ENCODE peak calls at places on chromosome 15, in ten cellular contexts. One of them, this sample, is unnamed.

GRCh38 chr15:82043130-82043673 is 2.6 kb downstream of the MEX3B start:
- DNase-seq in A549: no peak
- DNase-seq in epithelial cell of esophagus: no peak
- DNase-seq in heart right ventricle: no peak
- DNase-seq in BJ: no peak
- DNase-seq in dorsolateral prefrontal cortex: no peak
- DNase-seq in psoas muscle: no peak
- DNase-seq in Jurkat, Clone E6-1: no peak
- DNase-seq in A673: no peak
- DNase-seq in right atrium auricular region: no peak
- DNase-seq in this sample: no peak

GRCh38 chr15:86624261-86625036 is 544.8 kb downstream of the AGBL1 start:
- DNase-seq in A549: peak; percentile 93
- DNase-seq in epithelial cell of esophagus: peak; percentile 95
- DNase-seq in heart right ventricle: peak; percentile 75
- DNase-seq in BJ: peak; percentile 13
- DNase-seq in dorsolateral prefrontal cortex: peak; percentile 58
- DNase-seq in psoas muscle: peak; percentile 95
- DNase-seq in Jurkat, Clone E6-1: no peak
- DNase-seq in A673: peak; percentile 3
- DNase-seq in right atrium auricular region: peak; percentile 72
- DNase-seq in this sample: peak; percentile 59

GRCh38 chr15:73019733-73020132 is 32.5 kb upstream of the NEO1 start:
- DNase-seq in A549: no peak
- DNase-seq in epithelial cell of esophagus: no peak
- DNase-seq in heart right ventricle: no peak
- DNase-seq in BJ: no peak
- DNase-seq in dorsolateral prefrontal cortex: no peak
- DNase-seq in psoas muscle: no peak
- DNase-seq in Jurkat, Clone E6-1: no peak
- DNase-seq in A673: no peak
- DNase-seq in right atrium auricular region: no peak
- DNase-seq in this sample: no peak

GRCh38 chr15:56781666-56782065 is 48.4 kb upstream of the ZNF280D start:
- DNase-seq in A549: no peak
- DNase-seq in epithelial cell of esophagus: no peak
- DNase-seq in heart right ventricle: no peak
- DNase-seq in BJ: no peak
- DNase-seq in dorsolateral prefrontal cortex: no peak
- DNase-seq in psoas muscle: no peak
- DNase-seq in Jurkat, Clone E6-1: no peak
- DNase-seq in A673: no peak
- DNase-seq in right atrium auricular region: no peak
- DNase-seq in this sample: no peak

GRCh38 chr15:49906976-49907375 is 212.1 kb downstream of the ATP8B4 start:
- DNase-seq in A549: no peak
- DNase-seq in epithelial cell of esophagus: no peak
- DNase-seq in heart right ventricle: no peak
- DNase-seq in BJ: no peak
- DNase-seq in dorsolateral prefrontal cortex: no peak
- DNase-seq in psoas muscle: no peak
- DNase-seq in Jurkat, Clone E6-1: no peak
- DNase-seq in A673: no peak
- DNase-seq in right atrium auricular region: no peak
- DNase-seq in this sample: no peak

GRCh38 chr15:101348643-101349496 is 53.8 kb upstream of the SNRPA1 start:
- DNase-seq in A549: peak; percentile 47
- DNase-seq in epithelial cell of esophagus: peak; percentile 74
- DNase-seq in heart right ventricle: no peak
- DNase-seq in BJ: no peak
- DNase-seq in dorsolateral prefrontal cortex: no peak
- DNase-seq in psoas muscle: no peak
- DNase-seq in Jurkat, Clone E6-1: no peak
- DNase-seq in A673: no peak
- DNase-seq in right atrium auricular region: no peak
- DNase-seq in this sample: no peak

GRCh38 chr15:44092221-44092620 is 102.8 kb downstream of the FRMD5 start:
- DNase-seq in A549: peak; percentile 24
- DNase-seq in epithelial cell of esophagus: peak; percentile 64
- DNase-seq in heart right ventricle: no peak
- DNase-seq in BJ: no peak
- DNase-seq in dorsolateral prefrontal cortex: no peak
- DNase-seq in psoas muscle: no peak
- DNase-seq in Jurkat, Clone E6-1: no peak
- DNase-seq in A673: peak; percentile 11
- DNase-seq in right atrium auricular region: no peak
- DNase-seq in this sample: no peak

GRCh38 chr15:33098082-33099058 is 96.1 kb downstream of the FMN1 start:
- DNase-seq in A549: no peak
- DNase-seq in epithelial cell of esophagus: peak; percentile 71
- DNase-seq in heart right ventricle: no peak
- DNase-seq in BJ: no peak
- DNase-seq in dorsolateral prefrontal cortex: no peak
- DNase-seq in psoas muscle: no peak
- DNase-seq in Jurkat, Clone E6-1: no peak
- DNase-seq in A673: no peak
- DNase-seq in right atrium auricular region: no peak
- DNase-seq in this sample: peak; percentile 40

GRCh38 chr15:91561371-91562100 is 292.0 kb upstream of the SLCO3A1 start:
- DNase-seq in A549: peak; percentile 63
- DNase-seq in epithelial cell of esophagus: peak; percentile 98
- DNase-seq in heart right ventricle: peak; percentile 52
- DNase-seq in BJ: peak; percentile 24
- DNase-seq in dorsolateral prefrontal cortex: no peak
- DNase-seq in psoas muscle: peak; percentile 55
- DNase-seq in Jurkat, Clone E6-1: no peak
- DNase-seq in A673: no peak
- DNase-seq in right atrium auricular region: peak; percentile 66
- DNase-seq in this sample: peak; percentile 63

GRCh38 chr15:77282333-77282732 is 137.6 kb downstream of the PEAK1 start:
- DNase-seq in A549: peak; percentile 50
- DNase-seq in epithelial cell of esophagus: no peak
- DNase-seq in heart right ventricle: peak; percentile 21
- DNase-seq in BJ: peak; percentile 91
- DNase-seq in dorsolateral prefrontal cortex: no peak
- DNase-seq in psoas muscle: no peak
- DNase-seq in Jurkat, Clone E6-1: no peak
- DNase-seq in A673: no peak
- DNase-seq in right atrium auricular region: no peak
- DNase-seq in this sample: peak; percentile 89

GRCh38 chr15:81886586-81886985 is 159.2 kb downstream of the MEX3B start:
- DNase-seq in A549: no peak
- DNase-seq in epithelial cell of esophagus: peak; percentile 50
- DNase-seq in heart right ventricle: no peak
- DNase-seq in BJ: no peak
- DNase-seq in dorsolateral prefrontal cortex: no peak
- DNase-seq in psoas muscle: no peak
- DNase-seq in Jurkat, Clone E6-1: no peak
- DNase-seq in A673: no peak
- DNase-seq in right atrium auricular region: no peak
- DNase-seq in this sample: no peak

DNA sequence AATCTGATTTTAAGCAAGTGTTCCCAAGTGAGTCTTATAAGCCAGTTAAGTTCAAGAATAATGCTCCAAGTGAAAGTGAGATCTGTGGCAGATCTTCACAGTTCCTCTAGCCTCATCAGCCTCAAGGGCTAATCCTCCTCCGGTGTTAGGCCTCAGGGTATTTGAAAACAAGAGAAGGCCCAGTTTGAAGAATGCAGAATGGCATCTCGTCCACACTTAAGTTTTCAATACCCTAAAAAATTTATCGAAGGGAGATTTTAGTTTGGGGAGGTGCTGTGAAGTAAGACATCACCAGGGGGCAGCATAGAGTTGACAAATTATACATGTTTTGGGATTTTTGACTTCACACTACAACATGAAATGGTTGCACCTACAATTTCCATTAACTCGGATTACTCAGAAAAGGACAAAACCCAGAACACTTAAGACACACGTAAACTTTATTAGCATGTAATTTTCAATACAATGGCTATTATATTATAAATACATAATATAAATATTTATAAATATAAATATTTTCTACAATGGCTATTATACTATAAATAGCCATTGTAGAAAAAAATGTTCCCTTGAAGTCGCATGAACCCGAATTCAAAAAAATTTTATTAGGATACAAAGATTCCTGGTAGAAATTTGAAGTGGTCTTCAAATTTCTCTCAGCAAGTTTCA is 2.3 kb upstream of the TMEM266 start:
- DNase-seq in A549: peak; percentile 53
- DNase-seq in epithelial cell of esophagus: peak; percentile 57
- DNase-seq in heart right ventricle: peak; percentile 14
- DNase-seq in BJ: no peak
- DNase-seq in dorsolateral prefrontal cortex: no peak
- DNase-seq in psoas muscle: no peak
- DNase-seq in Jurkat, Clone E6-1: peak; percentile 46
- DNase-seq in A673: peak; percentile 63
- DNase-seq in right atrium auricular region: no peak
- DNase-seq in this sample: peak; percentile 49
- H3K4me3 ChIP-seq in A549: no peak overlapping the region
- H3K4me3 ChIP-seq in epithelial cell of esophagus: peak overlapping the region; percentile 23
- H3K4me3 ChIP-seq in heart right ventricle: peak overlapping the region; percentile 5
- H3K4me3 ChIP-seq in BJ: no peak overlapping the region
- H3K4me3 ChIP-seq in dorsolateral prefrontal cortex: no peak overlapping the region
- H3K4me3 ChIP-seq in psoas muscle: peak overlapping the region; percentile 49
- H3K4me3 ChIP-seq in Jurkat, Clone E6-1: no peak overlapping the region
- H3K4me3 ChIP-seq in A673: peak overlapping the region; percentile 14
- H3K4me3 ChIP-seq in right atrium auricular region: no peak overlapping the region
- H3K4me3 ChIP-seq in this sample: no peak overlapping the region

DNA sequence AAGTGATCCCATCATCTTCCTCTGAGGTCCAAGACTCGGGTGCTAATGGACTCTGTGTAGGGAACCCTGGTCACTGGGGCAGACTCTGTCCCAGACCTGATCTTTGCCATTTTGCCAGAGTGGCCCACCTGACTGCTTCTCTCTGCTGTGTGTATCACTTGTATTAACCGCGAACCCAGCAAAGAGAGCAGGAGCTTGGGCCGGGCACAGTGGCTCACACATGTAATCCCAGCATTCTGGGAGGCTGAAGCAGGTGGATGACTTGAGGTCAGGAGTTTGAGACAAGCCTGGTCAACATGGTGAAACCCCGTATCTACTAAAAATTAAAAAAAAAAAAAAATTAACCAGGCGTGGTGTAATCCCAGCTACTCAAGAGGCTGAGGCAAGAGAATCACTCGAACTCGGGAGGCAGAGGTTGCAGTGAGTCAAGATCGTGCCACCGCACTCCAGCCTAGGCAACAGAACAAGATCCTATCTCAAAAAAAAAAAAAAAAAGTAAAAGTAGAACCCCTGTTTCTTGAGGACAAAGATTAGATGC is 32.9 kb upstream of the CYP11A1 start:
- DNase-seq in A549: no peak
- DNase-seq in epithelial cell of esophagus: peak; percentile 65
- DNase-seq in heart right ventricle: no peak
- DNase-seq in BJ: no peak
- DNase-seq in dorsolateral prefrontal cortex: no peak
- DNase-seq in psoas muscle: no peak
- DNase-seq in Jurkat, Clone E6-1: no peak
- DNase-seq in A673: no peak
- DNase-seq in right atrium auricular region: no peak
- DNase-seq in this sample: no peak
- H3K4me3 ChIP-seq in A549: no peak overlapping the region
- H3K4me3 ChIP-seq in epithelial cell of esophagus: no peak overlapping the region
- H3K4me3 ChIP-seq in heart right ventricle: no peak overlapping the region
- H3K4me3 ChIP-seq in BJ: no peak overlapping the region
- H3K4me3 ChIP-seq in dorsolateral prefrontal cortex: no peak overlapping the region
- H3K4me3 ChIP-seq in psoas muscle: no peak overlapping the region
- H3K4me3 ChIP-seq in Jurkat, Clone E6-1: peak overlapping the region; percentile 38
- H3K4me3 ChIP-seq in A673: no peak overlapping the region
- H3K4me3 ChIP-seq in right atrium auricular region: no peak overlapping the region
- H3K4me3 ChIP-seq in this sample: no peak overlapping the region

DNA sequence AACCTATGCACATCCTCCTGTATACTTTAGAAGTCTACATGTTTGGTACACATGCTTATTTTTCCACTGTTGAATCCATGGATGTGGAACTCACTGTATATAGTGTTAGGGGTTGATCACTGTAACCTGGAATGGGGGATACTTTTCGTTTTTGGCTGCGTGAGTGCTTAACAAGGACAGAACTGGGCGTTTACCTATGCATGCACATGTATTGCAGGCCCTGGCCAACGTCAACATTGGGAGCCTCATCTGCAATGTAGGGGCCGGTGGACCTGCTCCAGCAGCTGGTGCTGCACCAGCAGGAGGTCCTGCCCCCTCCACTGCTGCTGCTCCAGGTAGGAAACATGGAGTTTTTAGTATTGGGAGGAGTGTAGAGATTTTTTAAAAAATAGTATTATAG is 2.3 kb downstream of the RPLP1 start:
- DNase-seq in A549: no peak
- DNase-seq in epithelial cell of esophagus: no peak
- DNase-seq in heart right ventricle: no peak
- DNase-seq in BJ: no peak
- DNase-seq in dorsolateral prefrontal cortex: no peak
- DNase-seq in psoas muscle: no peak
- DNase-seq in Jurkat, Clone E6-1: no peak
- DNase-seq in A673: no peak
- DNase-seq in right atrium auricular region: no peak
- DNase-seq in this sample: no peak
- H3K4me3 ChIP-seq in A549: peak overlapping the region; percentile 94
- H3K4me3 ChIP-seq in epithelial cell of esophagus: peak overlapping the region; percentile 79
- H3K4me3 ChIP-seq in heart right ventricle: peak overlapping the region; percentile 87
- H3K4me3 ChIP-seq in BJ: no peak overlapping the region
- H3K4me3 ChIP-seq in dorsolateral prefrontal cortex: no peak overlapping the region
- H3K4me3 ChIP-seq in psoas muscle: peak overlapping the region; percentile 73
- H3K4me3 ChIP-seq in Jurkat, Clone E6-1: no peak overlapping the region
- H3K4me3 ChIP-seq in A673: peak overlapping the region; percentile 83
- H3K4me3 ChIP-seq in right atrium auricular region: no peak overlapping the region
- H3K4me3 ChIP-seq in this sample: peak overlapping the region; percentile 76

GRCh38 chr15:55740479-55740878 is 2.5 kb downstream of the PRTG start:
- DNase-seq in A549: no peak
- DNase-seq in epithelial cell of esophagus: no peak
- DNase-seq in heart right ventricle: no peak
- DNase-seq in BJ: no peak
- DNase-seq in dorsolateral prefrontal cortex: no peak
- DNase-seq in psoas muscle: no peak
- DNase-seq in Jurkat, Clone E6-1: no peak
- DNase-seq in A673: no peak
- DNase-seq in right atrium auricular region: no peak
- DNase-seq in this sample: no peak
- H3K4me3 ChIP-seq in A549: no peak overlapping the region
- H3K4me3 ChIP-seq in epithelial cell of esophagus: no peak overlapping the region
- H3K4me3 ChIP-seq in heart right ventricle: no peak overlapping the region
- H3K4me3 ChIP-seq in BJ: no peak overlapping the region
- H3K4me3 ChIP-seq in dorsolateral prefrontal cortex: no peak overlapping the region
- H3K4me3 ChIP-seq in psoas muscle: no peak overlapping the region
- H3K4me3 ChIP-seq in Jurkat, Clone E6-1: no peak overlapping the region
- H3K4me3 ChIP-seq in A673: no peak overlapping the region
- H3K4me3 ChIP-seq in right atrium auricular region: no peak overlapping the region
- H3K4me3 ChIP-seq in this sample: peak overlapping the region; percentile 34

DNA sequence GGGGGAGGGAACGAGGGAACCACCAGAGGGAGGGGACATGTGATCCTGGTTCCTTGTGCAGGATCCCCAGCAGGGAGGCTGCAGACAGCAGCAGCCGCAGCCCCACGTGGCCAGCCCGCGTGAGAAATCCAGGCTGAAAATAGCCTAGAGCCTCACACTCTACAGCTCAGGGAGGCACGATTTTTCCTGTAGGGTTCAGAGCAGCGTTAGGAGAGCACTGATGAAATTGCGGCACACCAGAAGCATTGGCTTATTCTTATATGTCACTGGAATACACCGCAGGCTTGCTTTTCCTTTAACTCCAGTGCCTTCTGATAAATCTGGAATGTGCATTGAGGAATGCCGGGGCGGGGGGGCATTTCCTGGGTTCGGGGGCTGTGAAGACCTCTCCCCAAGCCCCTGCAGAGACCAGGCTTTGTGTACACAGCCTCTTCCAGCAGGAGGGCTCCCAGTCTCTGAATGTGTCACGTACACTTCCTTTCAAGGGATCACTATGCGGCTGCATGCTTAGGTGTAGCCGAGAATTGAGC is 193.0 kb downstream of the ATP10A start:
- DNase-seq in A549: peak; percentile 7
- DNase-seq in epithelial cell of esophagus: no peak
- DNase-seq in heart right ventricle: peak; percentile 78
- DNase-seq in BJ: peak; percentile 28
- DNase-seq in dorsolateral prefrontal cortex: peak; percentile 82
- DNase-seq in psoas muscle: peak; percentile 91
- DNase-seq in Jurkat, Clone E6-1: no peak
- DNase-seq in A673: peak; percentile 37
- DNase-seq in right atrium auricular region: peak; percentile 65
- DNase-seq in this sample: no peak
- H3K4me3 ChIP-seq in A549: no peak overlapping the region
- H3K4me3 ChIP-seq in epithelial cell of esophagus: no peak overlapping the region
- H3K4me3 ChIP-seq in heart right ventricle: peak overlapping the region; percentile 33
- H3K4me3 ChIP-seq in BJ: no peak overlapping the region
- H3K4me3 ChIP-seq in dorsolateral prefrontal cortex: no peak overlapping the region
- H3K4me3 ChIP-seq in psoas muscle: peak overlapping the region; percentile 43
- H3K4me3 ChIP-seq in Jurkat, Clone E6-1: no peak overlapping the region
- H3K4me3 ChIP-seq in A673: no peak overlapping the region
- H3K4me3 ChIP-seq in right atrium auricular region: peak overlapping the region; percentile 27
- H3K4me3 ChIP-seq in this sample: no peak overlapping the region

This sample was measured in fibroblast of villous mesenchyme.